ENCODE peak calls at places on chromosomes 7 and 10, in five cellular contexts. N is A549, K is GM12878, M is ovary, V is sigmoid colon. A is an unnamed sample.

GRCh38 chr7:54179321-54180029 is 362.7 kb upstream of the VSTM2A start:
- DNase-seq in N (no peak), K (no peak), M (no peak), V (no peak), A (no peak)

GRCh38 chr7:139657749-139658148 is 120.0 kb downstream of the HIPK2 start:
- DNase-seq in N (no peak), K (no peak), M (no peak), V (no peak), A (no peak)

GRCh38 chr10:10434312-10434711 is 583.4 kb upstream of the CELF2 start:
- DNase-seq in N (no peak), K (no peak), M (no peak), V (no peak), A (no peak)

GRCh38 chr10:48800283-48800675 is 115.6 kb downstream of the WDFY4 start:
- DNase-seq in N (peak; percentile 6), K (peak; percentile 34), M (no peak), V (no peak), A (no peak)

GRCh38 chr10:34272316-34272715 is 542.8 kb downstream of the PARD3 start:
- DNase-seq in N (no peak), K (no peak), M (no peak), V (no peak), A (no peak)

GRCh38 chr7:28596245-28596935 is 184.1 kb downstream of the CREB5 start:
- DNase-seq in N (no peak), K (no peak), M (no peak), V (no peak), A (no peak)

GRCh38 chr10:21020545-21020944 is 123.4 kb upstream of the NEBL start:
- DNase-seq in N (peak; percentile 65), K (peak; percentile 21), M (no peak), V (no peak), A (no peak)

GRCh38 chr10:114920459-114920858 is 17.5 kb upstream of the TRUB1 start:
- DNase-seq in N (no peak), K (no peak), M (no peak), V (no peak), A (no peak)

GRCh38 chr10:92816106-92816505 is 32.2 kb upstream of the EXOC6 start:
- DNase-seq in N (no peak), K (no peak), M (no peak), V (no peak), A (no peak)

GRCh38 chr7:137544450-137545058 is 201.0 kb upstream of the PTN start:
- DNase-seq in N (no peak), K (no peak), M (no peak), V (no peak), A (no peak)

GRCh38 chr7:13874783-13875182 is 114.7 kb downstream of the ETV1 start:
- DNase-seq in N (no peak), K (no peak), M (no peak), V (no peak), A (no peak)

GRCh38 chr7:106153891-106154449 is 41.9 kb upstream of the SYPL1 start:
- DNase-seq in N (peak; percentile 75), K (peak; percentile 45), M (peak; percentile 84), V (peak; percentile 93), A (peak; percentile 61)

GRCh38 chr10:74598891-74599566 is 227.4 kb upstream of the KAT6B start:
- DNase-seq in N (no peak), K (peak; percentile 78), M (no peak), V (no peak), A (no peak)

GRCh38 chr10:99008106-99008505 is 227.5 kb downstream of the HPSE2 start:
- DNase-seq in N (no peak), K (no peak), M (no peak), V (no peak), A (no peak)

GRCh38 chr10:26489081-26489480 is 50.9 kb downstream of the APBB1IP start:
- DNase-seq in N (no peak), K (no peak), M (no peak), V (no peak), A (no peak)

GRCh38 chr10:132401396-132402168 is 4.6 kb downstream of the PWWP2B start:
- DNase-seq in N (no peak), K (no peak), M (no peak), V (peak; percentile 69), A (no peak)

GRCh38 chr7:157272351-157273207 is 64.2 kb upstream of the DNAJB6 start:
- DNase-seq in N (no peak), K (no peak), M (no peak), V (peak; percentile 62), A (no peak)

GRCh38 chr7:47337531-47337930 is 244.4 kb downstream of the TNS3 start:
- DNase-seq in N (peak; percentile 56), K (peak; percentile 16), M (no peak), V (no peak), A (no peak)

GRCh38 chr7:92925876-92926696 is 89.7 kb upstream of the CDK6 start:
- DNase-seq in N (no peak), K (no peak), M (no peak), V (no peak), A (no peak)

GRCh38 chr10:26380815-26381214 is 57.3 kb upstream of the APBB1IP start:
- DNase-seq in N (peak; percentile 75), K (no peak), M (no peak), V (no peak), A (no peak)

GRCh38 chr7:14894826-14895225 is 7.7 kb downstream of the DGKB start:
- DNase-seq in N (no peak), K (no peak), M (no peak), V (no peak), A (no peak)

GRCh38 chr10:102120987-102121738 is 995 bp upstream of the LDB1 start:
- DNase-seq in N (no peak), K (no peak), M (peak; percentile 95), V (peak; percentile 96), A (peak; percentile 47)

GRCh38 chr7:5423844-5424688 is 432 bp upstream of the TNRC18 start:
- DNase-seq in N (peak; percentile 98), K (no peak), M (peak; percentile 97), V (peak; percentile 98), A (peak; percentile 91)

GRCh38 chr7:92797693-92798092 is 38.7 kb downstream of the CDK6 start:
- DNase-seq in N (peak; percentile 45), K (no peak), M (no peak), V (no peak), A (no peak)

GRCh38 chr10:100654835-100655759 is 90.3 kb upstream of the PAX2 start:
- DNase-seq in N (no peak), K (no peak), M (no peak), V (no peak), A (no peak)

GRCh38 chr10:356452-356851 is 221.2 kb downstream of the ZMYND11 start:
- DNase-seq in N (no peak), K (no peak), M (no peak), V (no peak), A (no peak)

GRCh38 chr7:72405389-72405788 is 6.7 kb downstream of the CALN1 start:
- DNase-seq in N (no peak), K (no peak), M (no peak), V (no peak), A (no peak)

GRCh38 chr10:120077707-120078492 is 185.4 kb downstream of the SEC23IP start:
- DNase-seq in N (no peak), K (peak; percentile 9), M (no peak), V (no peak), A (no peak)

GRCh38 chr10:29057712-29058426 is 231.0 kb upstream of the LYZL1 start:
- DNase-seq in N (no peak), K (no peak), M (peak; percentile 39), V (no peak), A (peak; percentile 8)

GRCh38 chr10:62029401-62029800 is 127.9 kb downstream of the ARID5B start:
- DNase-seq in N (no peak), K (no peak), M (no peak), V (no peak), A (no peak)

DNA sequence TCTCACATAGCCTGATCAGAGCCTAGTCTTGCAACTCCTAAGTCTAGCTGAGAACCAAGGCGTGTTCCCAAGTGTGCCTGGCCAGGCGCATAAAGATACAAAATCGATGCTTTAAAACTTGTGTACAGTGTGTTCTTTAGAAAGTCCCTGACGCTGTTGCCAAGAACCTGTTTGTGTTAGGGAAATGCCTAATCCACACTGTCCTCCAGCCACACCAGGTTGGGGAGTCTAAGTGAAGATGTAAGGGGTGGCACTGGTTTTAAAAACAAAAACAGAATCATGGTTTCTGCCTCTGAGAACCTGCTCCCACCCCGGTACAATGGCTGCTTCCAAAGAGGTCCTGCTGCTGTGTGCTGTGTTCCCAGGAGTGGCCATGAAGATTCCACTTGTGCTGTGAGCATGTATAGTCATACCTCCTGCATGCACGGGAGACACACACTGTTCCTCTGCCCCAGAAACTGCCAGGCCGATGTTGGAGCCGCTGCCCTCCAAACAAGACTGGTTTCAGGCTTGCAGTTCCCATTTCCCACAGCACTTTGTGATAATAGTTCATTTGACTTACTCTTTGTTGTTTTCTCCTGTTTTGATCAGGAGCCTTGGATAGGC is 88.5 kb downstream of the CCNY start:
- DNase-seq in N (no peak), K (no peak), M (no peak), V (peak; percentile 60), A (no peak)
- H3K4me1 ChIP-seq in N (peaks cover 67% of the 10 kb centered on the region), K (no peaks in the 10 kb centered on the region), M (peaks cover 15% of the 10 kb centered on the region), V (peaks cover 80% of the 10 kb centered on the region), A (peaks cover 78% of the 10 kb centered on the region)

DNA sequence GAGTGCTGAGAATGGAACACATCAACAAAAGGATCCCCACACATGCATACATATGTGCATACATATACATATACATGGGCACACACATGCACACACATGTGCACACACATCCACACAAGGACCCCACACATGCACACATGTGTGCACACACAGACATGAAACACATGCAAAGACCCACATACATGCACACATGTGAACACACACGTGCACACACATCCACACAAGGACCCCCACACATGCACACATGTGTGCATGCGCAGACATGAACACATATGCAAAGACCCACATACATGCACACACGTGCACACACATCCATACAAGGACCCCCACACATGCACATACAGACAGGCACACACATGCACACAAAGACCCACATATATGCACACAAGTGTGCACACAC is 104.4 kb upstream of the ADARB2 start:
- DNase-seq in N (no peak), K (no peak), M (no peak), V (no peak), A (no peak)
- TF ChIP-seq EP300 in N (no peak), K (no peak), M (no peak), V (no peak), A (no peak)

GRCh38 chr7:20152057-20152456 is 65.1 kb downstream of the MACC1 start:
- DNase-seq in N (no peak), K (no peak), M (no peak), V (no peak), A (no peak)
- H3K27ac ChIP-seq in N (no peak overlapping the region), K (no peak overlapping the region), M (no peak overlapping the region), V (peak overlapping the region; percentile 67), A (no peak overlapping the region)

GRCh38 chr7:33982425-33982786 is 77.1 kb downstream of the BMPER start:
- DNase-seq in N (peak; percentile 67), K (no peak), M (no peak), V (no peak), A (no peak)
- H3K4me1 ChIP-seq in N (peaks cover 69% of the 10 kb centered on the region), K (no peaks in the 10 kb centered on the region), M (no peaks in the 10 kb centered on the region), V (peaks cover 4% of the 10 kb centered on the region), A (peaks cover 9% of the 10 kb centered on the region)

GRCh38 chr10:7527468-7527867 is 116.6 kb upstream of the SFMBT2 start:
- DNase-seq in N (no peak), K (no peak), M (no peak), V (no peak), A (no peak)
- TF ChIP-seq EP300 in N (no peak), K (no peak), M (no peak), V (no peak), A (no peak)

DNA sequence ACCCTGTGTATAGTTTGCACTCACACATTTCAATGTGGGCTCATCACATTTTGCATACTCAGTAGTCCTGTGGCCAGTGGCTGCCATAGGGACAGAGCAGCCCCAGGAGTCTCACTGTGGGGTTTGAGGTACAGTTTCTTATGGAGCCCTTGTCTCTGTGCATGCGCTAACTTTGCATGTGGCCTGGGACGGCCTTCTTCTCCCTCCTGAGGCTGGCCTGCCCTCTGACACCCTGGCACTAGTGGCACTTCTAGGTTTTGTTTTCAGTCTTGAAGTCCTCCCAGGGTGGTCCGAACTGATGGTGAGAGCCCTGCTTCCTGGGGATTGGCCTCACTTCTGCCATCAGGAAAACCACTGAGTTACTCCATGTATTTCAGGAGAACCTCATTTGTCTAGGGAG is 21.2 kb downstream of the NACAD start:
- DNase-seq in N (no peak), K (no peak), M (no peak), V (no peak), A (no peak)
- H3K27ac ChIP-seq in N (no peak overlapping the region), K (no peak overlapping the region), M (no peak overlapping the region), V (no peak overlapping the region), A (no peak overlapping the region)